ENCODE peak calls at places on chromosomes 11 and 22, in nine cellular contexts. One of them, this sample, is unnamed.

GRCh38 chr22:35326854-35327562 is 27.3 kb downstream of the TOM1 start:
- DNase-seq in stimulated activated CD4-positive, alpha-beta T cell treated with anti-CD3 and anti-CD28 coated beads, Interleukin-2, amount 100 ng/mL, for 48 hours: no peak
- DNase-seq in brain microvascular endothelial cell: no peak
- DNase-seq in fibroblast of the aortic adventitia: no peak
- DNase-seq in CD8-positive, alpha-beta memory T cell: no peak
- DNase-seq in GM12865: no peak
- DNase-seq in stimulated activated effector memory CD8-positive, alpha-beta T cell treated with anti-CD3 and anti-CD28 coated beads, Interleukin-12 subunit alpha, Interleukin-12 subunit beta, amount 100 ng/mL, for 72 hours: no peak
- DNase-seq in naive B cell: no peak
- DNase-seq in hepatocyte: no peak
- DNase-seq in this sample: no peak

GRCh38 chr11:96257972-96258951 is 84.7 kb downstream of the MAML2 start:
- DNase-seq in stimulated activated CD4-positive, alpha-beta T cell treated with anti-CD3 and anti-CD28 coated beads, Interleukin-2, amount 100 ng/mL, for 48 hours: no peak
- DNase-seq in fibroblast of the aortic adventitia: no peak
- DNase-seq in naive B cell: peak
- DNase-seq in GM12865: peak
- DNase-seq in brain microvascular endothelial cell: no peak
- DNase-seq in CD8-positive, alpha-beta memory T cell: peak
- DNase-seq in hepatocyte: no peak
- DNase-seq in stimulated activated effector memory CD8-positive, alpha-beta T cell treated with anti-CD3 and anti-CD28 coated beads, Interleukin-12 subunit alpha, Interleukin-12 subunit beta, amount 100 ng/mL, for 72 hours: no peak
- DNase-seq in this sample: no peak

GRCh38 chr11:32405592-32405991 is 29.7 kb downstream of the WT1 start:
- DNase-seq in stimulated activated CD4-positive, alpha-beta T cell treated with anti-CD3 and anti-CD28 coated beads, Interleukin-2, amount 100 ng/mL, for 48 hours: no peak
- DNase-seq in stimulated activated effector memory CD8-positive, alpha-beta T cell treated with anti-CD3 and anti-CD28 coated beads, Interleukin-12 subunit alpha, Interleukin-12 subunit beta, amount 100 ng/mL, for 72 hours: no peak
- DNase-seq in hepatocyte: no peak
- DNase-seq in GM12865: no peak
- DNase-seq in fibroblast of the aortic adventitia: no peak
- DNase-seq in CD8-positive, alpha-beta memory T cell: no peak
- DNase-seq in brain microvascular endothelial cell: no peak
- DNase-seq in naive B cell: no peak
- DNase-seq in this sample: no peak

GRCh38 chr11:67468509-67468834 is 579 bp downstream of the TMEM134 start:
- DNase-seq in CD8-positive, alpha-beta memory T cell: no peak
- DNase-seq in GM12865: no peak
- DNase-seq in fibroblast of the aortic adventitia: no peak
- DNase-seq in brain microvascular endothelial cell: no peak
- DNase-seq in stimulated activated effector memory CD8-positive, alpha-beta T cell treated with anti-CD3 and anti-CD28 coated beads, Interleukin-12 subunit alpha, Interleukin-12 subunit beta, amount 100 ng/mL, for 72 hours: no peak
- DNase-seq in hepatocyte: no peak
- DNase-seq in stimulated activated CD4-positive, alpha-beta T cell treated with anti-CD3 and anti-CD28 coated beads, Interleukin-2, amount 100 ng/mL, for 48 hours: peak
- DNase-seq in naive B cell: no peak
- DNase-seq in this sample: no peak

GRCh38 chr11:12693485-12694181 is 19.4 kb downstream of the TEAD1 start:
- DNase-seq in hepatocyte: peak
- DNase-seq in GM12865: peak
- DNase-seq in fibroblast of the aortic adventitia: peak
- DNase-seq in CD8-positive, alpha-beta memory T cell: no peak
- DNase-seq in brain microvascular endothelial cell: peak
- DNase-seq in stimulated activated effector memory CD8-positive, alpha-beta T cell treated with anti-CD3 and anti-CD28 coated beads, Interleukin-12 subunit alpha, Interleukin-12 subunit beta, amount 100 ng/mL, for 72 hours: no peak
- DNase-seq in stimulated activated CD4-positive, alpha-beta T cell treated with anti-CD3 and anti-CD28 coated beads, Interleukin-2, amount 100 ng/mL, for 48 hours: no peak
- DNase-seq in naive B cell: no peak
- DNase-seq in this sample: peak

GRCh38 chr11:16180868-16181267 is 175.5 kb downstream of the SOX6 start:
- DNase-seq in naive B cell: no peak
- DNase-seq in GM12865: no peak
- DNase-seq in CD8-positive, alpha-beta memory T cell: no peak
- DNase-seq in brain microvascular endothelial cell: no peak
- DNase-seq in fibroblast of the aortic adventitia: no peak
- DNase-seq in hepatocyte: no peak
- DNase-seq in stimulated activated CD4-positive, alpha-beta T cell treated with anti-CD3 and anti-CD28 coated beads, Interleukin-2, amount 100 ng/mL, for 48 hours: no peak
- DNase-seq in stimulated activated effector memory CD8-positive, alpha-beta T cell treated with anti-CD3 and anti-CD28 coated beads, Interleukin-12 subunit alpha, Interleukin-12 subunit beta, amount 100 ng/mL, for 72 hours: no peak
- DNase-seq in this sample: no peak

GRCh38 chr11:39209966-39210365 is 2249.5 kb downstream of the LRRC4C start:
- DNase-seq in CD8-positive, alpha-beta memory T cell: no peak
- DNase-seq in GM12865: no peak
- DNase-seq in stimulated activated effector memory CD8-positive, alpha-beta T cell treated with anti-CD3 and anti-CD28 coated beads, Interleukin-12 subunit alpha, Interleukin-12 subunit beta, amount 100 ng/mL, for 72 hours: no peak
- DNase-seq in fibroblast of the aortic adventitia: no peak
- DNase-seq in stimulated activated CD4-positive, alpha-beta T cell treated with anti-CD3 and anti-CD28 coated beads, Interleukin-2, amount 100 ng/mL, for 48 hours: no peak
- DNase-seq in naive B cell: no peak
- DNase-seq in brain microvascular endothelial cell: no peak
- DNase-seq in hepatocyte: no peak
- DNase-seq in this sample: no peak

GRCh38 chr22:19895160-19895849 is 40.6 kb upstream of the GNB1L start:
- DNase-seq in CD8-positive, alpha-beta memory T cell: no peak
- DNase-seq in fibroblast of the aortic adventitia: no peak
- DNase-seq in GM12865: no peak
- DNase-seq in stimulated activated effector memory CD8-positive, alpha-beta T cell treated with anti-CD3 and anti-CD28 coated beads, Interleukin-12 subunit alpha, Interleukin-12 subunit beta, amount 100 ng/mL, for 72 hours: no peak
- DNase-seq in stimulated activated CD4-positive, alpha-beta T cell treated with anti-CD3 and anti-CD28 coated beads, Interleukin-2, amount 100 ng/mL, for 48 hours: no peak
- DNase-seq in naive B cell: no peak
- DNase-seq in brain microvascular endothelial cell: no peak
- DNase-seq in hepatocyte: no peak
- DNase-seq in this sample: no peak

GRCh38 chr22:17258015-17258827 is 39.0 kb upstream of the ADA2 start:
- DNase-seq in CD8-positive, alpha-beta memory T cell: no peak
- DNase-seq in hepatocyte: peak
- DNase-seq in brain microvascular endothelial cell: no peak
- DNase-seq in stimulated activated CD4-positive, alpha-beta T cell treated with anti-CD3 and anti-CD28 coated beads, Interleukin-2, amount 100 ng/mL, for 48 hours: peak
- DNase-seq in GM12865: peak
- DNase-seq in naive B cell: peak
- DNase-seq in fibroblast of the aortic adventitia: no peak
- DNase-seq in stimulated activated effector memory CD8-positive, alpha-beta T cell treated with anti-CD3 and anti-CD28 coated beads, Interleukin-12 subunit alpha, Interleukin-12 subunit beta, amount 100 ng/mL, for 72 hours: peak
- DNase-seq in this sample: peak

GRCh38 chr11:134609361-134610115 is 197.5 kb upstream of the B3GAT1 start:
- DNase-seq in fibroblast of the aortic adventitia: no peak
- DNase-seq in stimulated activated effector memory CD8-positive, alpha-beta T cell treated with anti-CD3 and anti-CD28 coated beads, Interleukin-12 subunit alpha, Interleukin-12 subunit beta, amount 100 ng/mL, for 72 hours: no peak
- DNase-seq in naive B cell: no peak
- DNase-seq in hepatocyte: no peak
- DNase-seq in brain microvascular endothelial cell: no peak
- DNase-seq in stimulated activated CD4-positive, alpha-beta T cell treated with anti-CD3 and anti-CD28 coated beads, Interleukin-2, amount 100 ng/mL, for 48 hours: no peak
- DNase-seq in CD8-positive, alpha-beta memory T cell: no peak
- DNase-seq in GM12865: no peak
- DNase-seq in this sample: no peak

GRCh38 chr11:3014314-3014938 is 22.3 kb upstream of the NAP1L4 start:
- DNase-seq in CD8-positive, alpha-beta memory T cell: peak
- DNase-seq in naive B cell: no peak
- DNase-seq in stimulated activated effector memory CD8-positive, alpha-beta T cell treated with anti-CD3 and anti-CD28 coated beads, Interleukin-12 subunit alpha, Interleukin-12 subunit beta, amount 100 ng/mL, for 72 hours: peak
- DNase-seq in hepatocyte: no peak
- DNase-seq in stimulated activated CD4-positive, alpha-beta T cell treated with anti-CD3 and anti-CD28 coated beads, Interleukin-2, amount 100 ng/mL, for 48 hours: no peak
- DNase-seq in fibroblast of the aortic adventitia: no peak
- DNase-seq in GM12865: no peak
- DNase-seq in brain microvascular endothelial cell: no peak
- DNase-seq in this sample: no peak

GRCh38 chr22:23383491-23384450 is 196.3 kb downstream of the IGLL1 start:
- DNase-seq in brain microvascular endothelial cell: no peak
- DNase-seq in GM12865: no peak
- DNase-seq in CD8-positive, alpha-beta memory T cell: no peak
- DNase-seq in stimulated activated effector memory CD8-positive, alpha-beta T cell treated with anti-CD3 and anti-CD28 coated beads, Interleukin-12 subunit alpha, Interleukin-12 subunit beta, amount 100 ng/mL, for 72 hours: no peak
- DNase-seq in naive B cell: no peak
- DNase-seq in stimulated activated CD4-positive, alpha-beta T cell treated with anti-CD3 and anti-CD28 coated beads, Interleukin-2, amount 100 ng/mL, for 48 hours: no peak
- DNase-seq in hepatocyte: peak
- DNase-seq in fibroblast of the aortic adventitia: no peak
- DNase-seq in this sample: peak

GRCh38 chr11:133928628-133929059 is 28.1 kb downstream of the IGSF9B start:
- DNase-seq in naive B cell: no peak
- DNase-seq in fibroblast of the aortic adventitia: peak
- DNase-seq in CD8-positive, alpha-beta memory T cell: peak
- DNase-seq in stimulated activated effector memory CD8-positive, alpha-beta T cell treated with anti-CD3 and anti-CD28 coated beads, Interleukin-12 subunit alpha, Interleukin-12 subunit beta, amount 100 ng/mL, for 72 hours: peak
- DNase-seq in GM12865: no peak
- DNase-seq in hepatocyte: no peak
- DNase-seq in brain microvascular endothelial cell: no peak
- DNase-seq in stimulated activated CD4-positive, alpha-beta T cell treated with anti-CD3 and anti-CD28 coated beads, Interleukin-2, amount 100 ng/mL, for 48 hours: peak
- DNase-seq in this sample: no peak

GRCh38 chr11:3154001-3154599 is 11.0 kb downstream of the OSBPL5 start:
- DNase-seq in CD8-positive, alpha-beta memory T cell: no peak
- DNase-seq in stimulated activated effector memory CD8-positive, alpha-beta T cell treated with anti-CD3 and anti-CD28 coated beads, Interleukin-12 subunit alpha, Interleukin-12 subunit beta, amount 100 ng/mL, for 72 hours: no peak
- DNase-seq in hepatocyte: no peak
- DNase-seq in brain microvascular endothelial cell: peak
- DNase-seq in fibroblast of the aortic adventitia: no peak
- DNase-seq in naive B cell: no peak
- DNase-seq in GM12865: no peak
- DNase-seq in stimulated activated CD4-positive, alpha-beta T cell treated with anti-CD3 and anti-CD28 coated beads, Interleukin-2, amount 100 ng/mL, for 48 hours: no peak
- DNase-seq in this sample: no peak

GRCh38 chr11:21225860-21226259 is 556.5 kb downstream of the NELL1 start:
- DNase-seq in hepatocyte: no peak
- DNase-seq in GM12865: no peak
- DNase-seq in naive B cell: no peak
- DNase-seq in stimulated activated effector memory CD8-positive, alpha-beta T cell treated with anti-CD3 and anti-CD28 coated beads, Interleukin-12 subunit alpha, Interleukin-12 subunit beta, amount 100 ng/mL, for 72 hours: no peak
- DNase-seq in CD8-positive, alpha-beta memory T cell: no peak
- DNase-seq in fibroblast of the aortic adventitia: no peak
- DNase-seq in stimulated activated CD4-positive, alpha-beta T cell treated with anti-CD3 and anti-CD28 coated beads, Interleukin-2, amount 100 ng/mL, for 48 hours: no peak
- DNase-seq in brain microvascular endothelial cell: no peak
- DNase-seq in this sample: no peak

GRCh38 chr11:107591446-107592236 is 694 bp downstream of the ELMOD1 start:
- DNase-seq in brain microvascular endothelial cell: no peak
- DNase-seq in GM12865: peak
- DNase-seq in stimulated activated CD4-positive, alpha-beta T cell treated with anti-CD3 and anti-CD28 coated beads, Interleukin-2, amount 100 ng/mL, for 48 hours: peak
- DNase-seq in fibroblast of the aortic adventitia: no peak
- DNase-seq in hepatocyte: peak
- DNase-seq in stimulated activated effector memory CD8-positive, alpha-beta T cell treated with anti-CD3 and anti-CD28 coated beads, Interleukin-12 subunit alpha, Interleukin-12 subunit beta, amount 100 ng/mL, for 72 hours: peak
- DNase-seq in naive B cell: no peak
- DNase-seq in CD8-positive, alpha-beta memory T cell: no peak
- DNase-seq in this sample: no peak

GRCh38 chr11:12952094-12952493 is 57.0 kb upstream of the RASSF10 start:
- DNase-seq in stimulated activated CD4-positive, alpha-beta T cell treated with anti-CD3 and anti-CD28 coated beads, Interleukin-2, amount 100 ng/mL, for 48 hours: no peak
- DNase-seq in CD8-positive, alpha-beta memory T cell: no peak
- DNase-seq in brain microvascular endothelial cell: no peak
- DNase-seq in fibroblast of the aortic adventitia: no peak
- DNase-seq in stimulated activated effector memory CD8-positive, alpha-beta T cell treated with anti-CD3 and anti-CD28 coated beads, Interleukin-12 subunit alpha, Interleukin-12 subunit beta, amount 100 ng/mL, for 72 hours: no peak
- DNase-seq in hepatocyte: no peak
- DNase-seq in GM12865: no peak
- DNase-seq in naive B cell: no peak
- DNase-seq in this sample: no peak

GRCh38 chr11:66619080-66619554 is 2.7 kb downstream of the RBM14 start:
- DNase-seq in stimulated activated effector memory CD8-positive, alpha-beta T cell treated with anti-CD3 and anti-CD28 coated beads, Interleukin-12 subunit alpha, Interleukin-12 subunit beta, amount 100 ng/mL, for 72 hours: no peak
- DNase-seq in brain microvascular endothelial cell: peak
- DNase-seq in GM12865: peak
- DNase-seq in CD8-positive, alpha-beta memory T cell: no peak
- DNase-seq in stimulated activated CD4-positive, alpha-beta T cell treated with anti-CD3 and anti-CD28 coated beads, Interleukin-2, amount 100 ng/mL, for 48 hours: no peak
- DNase-seq in naive B cell: peak
- DNase-seq in hepatocyte: peak
- DNase-seq in fibroblast of the aortic adventitia: peak
- DNase-seq in this sample: peak

GRCh38 chr11:74905326-74905725 is 43.6 kb downstream of the XRRA1 start:
- DNase-seq in GM12865: no peak
- DNase-seq in naive B cell: no peak
- DNase-seq in CD8-positive, alpha-beta memory T cell: no peak
- DNase-seq in fibroblast of the aortic adventitia: no peak
- DNase-seq in hepatocyte: no peak
- DNase-seq in stimulated activated CD4-positive, alpha-beta T cell treated with anti-CD3 and anti-CD28 coated beads, Interleukin-2, amount 100 ng/mL, for 48 hours: no peak
- DNase-seq in stimulated activated effector memory CD8-positive, alpha-beta T cell treated with anti-CD3 and anti-CD28 coated beads, Interleukin-12 subunit alpha, Interleukin-12 subunit beta, amount 100 ng/mL, for 72 hours: no peak
- DNase-seq in brain microvascular endothelial cell: no peak
- DNase-seq in this sample: peak

This sample was measured in fibroblast of pulmonary artery.